ENCODE peak calls at places on chromosomes 12 and 14, in seven cellular contexts. I, M, A, O, F, C and K are unnamed samples.

GRCh38 chr12:25994252-25994651 is 35.8 kb downstream of the RASSF8 start:
- DNase-seq in I (no peak), M (no peak), A (no peak), O (no peak), F (no peak), C (no peak), K (no peak)

GRCh38 chr14:24315807-24316596 is 4.7 kb downstream of the LTB4R start:
- DNase-seq in I (no peak), M (no peak), A (peak; percentile 82), O (peak; percentile 75), F (no peak), C (no peak), K (peak; percentile 63)

GRCh38 chr12:75954076-75954475 is 77.5 kb downstream of the PHLDA1 start:
- DNase-seq in I (no peak), M (no peak), A (peak; percentile 57), O (no peak), F (no peak), C (no peak), K (no peak)

GRCh38 chr12:24854908-24855307 is 94.0 kb downstream of the BCAT1 start:
- DNase-seq in I (no peak), M (no peak), A (no peak), O (no peak), F (no peak), C (no peak), K (no peak)

GRCh38 chr12:42382013-42382696 is 56.2 kb downstream of the PPHLN1 start:
- DNase-seq in I (no peak), M (no peak), A (peak; percentile 44), O (no peak), F (no peak), C (no peak), K (no peak)

GRCh38 chr12:65764325-65764724 is 60.0 kb upstream of the HMGA2 start:
- DNase-seq in I (no peak), M (no peak), A (no peak), O (no peak), F (no peak), C (no peak), K (no peak)

GRCh38 chr14:91912035-91912434 is 35.5 kb downstream of the FBLN5 start:
- DNase-seq in I (no peak), M (no peak), A (no peak), O (no peak), F (no peak), C (no peak), K (no peak)

GRCh38 chr14:37088356-37088755 is 84.0 kb downstream of the SLC25A21 start:
- DNase-seq in I (no peak), M (no peak), A (no peak), O (no peak), F (no peak), C (no peak), K (no peak)

GRCh38 chr12:130508318-130508717 is 170.6 kb downstream of the PIWIL1 start:
- DNase-seq in I (no peak), M (no peak), A (no peak), O (no peak), F (no peak), C (no peak), K (no peak)